ENCODE peak calls at places on chromosomes 7 and 10, in eight cellular contexts. Y is HCT116, E is sigmoid colon, P is kidney, J is PC-9, G is PC-3, I is dorsolateral prefrontal cortex, Z is heart right ventricle. U is an unnamed sample.

GRCh38 chr10:124521429-124521871 is 59.8 kb downstream of the LHPP start:
- DNase-seq in Y (no peak), E (peak), P (peak), J (no peak), G (no peak), I (peak), Z (no peak), U (no peak)

GRCh38 chr7:148385009-148385682 is 205.4 kb upstream of the C7orf33 start:
- DNase-seq in Y (no peak), E (no peak), P (no peak), J (no peak), G (no peak), I (peak), Z (no peak), U (no peak)

GRCh38 chr7:149727541-149728476 is 45.6 kb downstream of the ZNF467 start:
- DNase-seq in Y (no peak), E (peak), P (peak), J (peak), G (no peak), I (no peak), Z (no peak), U (no peak)

GRCh38 chr10:16105082-16105481 is 244.8 kb upstream of the MINDY3 start:
- DNase-seq in Y (no peak), E (no peak), P (no peak), J (no peak), G (peak), I (no peak), Z (no peak), U (no peak)

GRCh38 chr7:132865766-132866531 is 215.9 kb downstream of the CHCHD3 start:
- DNase-seq in Y (no peak), E (no peak), P (no peak), J (no peak), G (peak), I (no peak), Z (peak), U (no peak)

GRCh38 chr7:143126146-143126545 is 5.7 kb upstream of the PIP start:
- DNase-seq in Y (no peak), E (no peak), P (no peak), J (peak), G (peak), I (no peak), Z (no peak), U (no peak)

GRCh38 chr7:7176421-7177043 is 5.8 kb upstream of the C1GALT1 start:
- DNase-seq in Y (peak), E (no peak), P (no peak), J (peak), G (peak), I (no peak), Z (no peak), U (peak)

GRCh38 chr10:107244122-107244521 is 79.6 kb upstream of the SORCS1 start:
- DNase-seq in Y (no peak), E (no peak), P (no peak), J (no peak), G (no peak), I (no peak), Z (no peak), U (no peak)

GRCh38 chr10:73413528-73414229 is at the start of gene ANXA7:
- DNase-seq in Y (peak), E (peak), P (peak), J (peak), G (peak), I (peak), Z (peak), U (peak)

GRCh38 chr10:122481296-122482056 is 20.1 kb downstream of the HTRA1 start:
- DNase-seq in Y (no peak), E (no peak), P (no peak), J (no peak), G (no peak), I (no peak), Z (no peak), U (no peak)

GRCh38 chr10:122484276-122485060 is 23.1 kb downstream of the HTRA1 start:
- DNase-seq in Y (no peak), E (peak), P (no peak), J (no peak), G (no peak), I (no peak), Z (no peak), U (no peak)

GRCh38 chr10:122486396-122487080 is 25.2 kb downstream of the HTRA1 start:
- DNase-seq in Y (no peak), E (peak), P (no peak), J (no peak), G (no peak), I (no peak), Z (no peak), U (no peak)

GRCh38 chr10:122487231-122487765 is 25.9 kb downstream of the HTRA1 start:
- DNase-seq in Y (no peak), E (peak), P (no peak), J (no peak), G (no peak), I (peak), Z (no peak), U (peak)

DNA sequence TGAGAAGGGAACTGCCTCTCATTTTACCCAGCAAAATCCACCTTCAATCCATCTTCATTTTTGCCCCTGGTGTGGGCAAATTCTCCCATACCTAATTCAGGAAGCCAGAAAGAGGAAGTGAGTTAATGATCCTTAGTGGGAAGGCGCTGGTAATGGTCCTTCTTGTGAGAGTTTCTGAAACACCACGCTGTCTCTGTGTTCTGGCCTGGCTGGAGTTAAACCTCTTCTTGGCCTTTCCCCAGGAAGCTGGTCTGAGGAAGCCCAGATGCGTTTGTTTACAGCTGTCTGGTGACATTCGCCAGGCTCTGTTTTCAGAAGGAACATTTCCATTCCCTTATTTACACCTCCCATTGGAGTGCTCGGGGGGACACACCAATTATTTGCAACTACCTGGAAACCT is 24.3 kb downstream of the HTRA1 start:
- DNase-seq in Y (no peak), E (peak), P (no peak), J (no peak), G (no peak), I (no peak), Z (no peak), U (no peak)
- H3K27ac ChIP-seq in Y (no peak), E (peak), P (no peak), J (no peak), G (no peak), I (peak), Z (peak), U (peak)

GRCh38 chr7:101879565-101879964 is 62.1 kb downstream of the CUX1 start:
- DNase-seq in Y (no peak), E (no peak), P (no peak), J (no peak), G (no peak), I (no peak), Z (no peak), U (no peak)

GRCh38 chr7:101880536-101881443 is 63.4 kb downstream of the CUX1 start:
- DNase-seq in Y (no peak), E (no peak), P (no peak), J (peak), G (peak), I (no peak), Z (no peak), U (no peak)

GRCh38 chr7:101885597-101885955 is 68.2 kb downstream of the CUX1 start:
- DNase-seq in Y (no peak), E (peak), P (no peak), J (no peak), G (no peak), I (no peak), Z (no peak), U (no peak)

GRCh38 chr7:101884671-101885596 is 67.5 kb downstream of the CUX1 start:
- DNase-seq in Y (no peak), E (no peak), P (no peak), J (no peak), G (no peak), I (no peak), Z (no peak), U (peak)

GRCh38 chr7:101882595-101883564 is 65.5 kb downstream of the CUX1 start:
- DNase-seq in Y (peak), E (peak), P (peak), J (peak), G (peak), I (peak), Z (peak), U (peak)
- H3K4me3 ChIP-seq in Y (peak), E (no peak), P (no peak), J (peak), G (peak), I (peak), Z (no peak), U (no peak)

GRCh38 chr7:134514663-134515062 is 12.7 kb upstream of the AKR1B10 start:
- DNase-seq in Y (peak), E (no peak), P (no peak), J (peak), G (peak), I (no peak), Z (peak), U (no peak)
- H3K27ac ChIP-seq in Y (no peak), E (no peak), P (no peak), J (peak), G (peak), I (no peak), Z (no peak), U (no peak)

DNA sequence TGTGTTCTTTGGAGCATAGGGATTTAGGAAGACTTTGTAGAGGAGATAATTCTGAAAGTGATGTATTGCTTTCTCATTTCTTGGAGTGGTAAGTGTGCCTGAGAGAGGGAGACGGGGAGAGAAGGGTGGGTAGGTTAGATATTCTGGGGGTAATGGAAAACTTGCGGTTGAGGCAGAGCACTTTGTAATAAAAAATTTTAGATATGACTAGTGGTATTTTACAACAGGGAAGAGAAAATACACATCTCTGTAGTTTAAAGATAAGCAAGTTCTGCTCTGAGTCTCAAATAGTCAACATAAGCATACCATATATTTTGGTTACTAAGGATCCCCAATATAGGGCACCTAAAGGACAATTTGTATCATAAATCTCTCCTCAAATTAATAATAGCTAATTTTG is 6.6 kb downstream of the VPS50 start:
- DNase-seq in Y (no peak), E (no peak), P (no peak), J (no peak), G (no peak), I (no peak), Z (no peak), U (no peak)
- H3K4me3 ChIP-seq in Y (no peak), E (no peak), P (peak), J (no peak), G (no peak), I (no peak), Z (no peak), U (no peak)

GRCh38 chr7:150784120-150784736 is 15.9 kb downstream of the TMEM176B start:
- DNase-seq in Y (no peak), E (no peak), P (no peak), J (no peak), G (no peak), I (no peak), Z (no peak), U (peak)
- H3K27ac ChIP-seq in Y (no peak), E (peak), P (peak), J (no peak), G (no peak), I (no peak), Z (peak), U (peak)

DNA sequence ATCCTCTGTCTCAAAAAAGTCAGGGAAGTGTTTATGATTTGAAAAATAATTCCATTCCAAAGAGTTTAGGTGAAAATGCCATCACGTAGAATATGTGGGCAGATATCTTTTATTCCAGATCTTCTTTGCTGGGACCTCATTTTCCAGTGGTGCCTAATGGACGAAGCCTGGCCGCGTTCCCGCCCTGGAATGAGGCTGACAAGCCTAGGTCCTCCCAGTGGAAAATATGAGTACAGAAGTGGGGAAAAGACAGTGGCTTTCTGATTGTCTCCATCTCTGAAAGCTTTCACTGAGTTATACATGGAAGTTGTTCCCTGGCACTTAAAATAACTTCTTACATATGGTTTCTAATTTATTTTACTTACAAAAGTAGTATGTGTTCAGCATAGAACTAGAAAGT is 139.4 kb downstream of the TACC2 start:
- DNase-seq in Y (no peak), E (peak), P (no peak), J (no peak), G (no peak), I (no peak), Z (peak), U (no peak)
- H3K4me3 ChIP-seq in Y (no peak), E (peak), P (no peak), J (no peak), G (peak), I (no peak), Z (peak), U (no peak)

GRCh38 chr10:24762161-24762924 is 38.7 kb upstream of the ARHGAP21 start:
- DNase-seq in Y (no peak), E (no peak), P (no peak), J (peak), G (peak), I (no peak), Z (no peak), U (no peak)
- H3K27ac ChIP-seq in Y (no peak), E (no peak), P (no peak), J (peak), G (no peak), I (no peak), Z (no peak), U (no peak)

GRCh38 chr7:108144931-108145330 is 14.8 kb upstream of the LAMB4 start:
- DNase-seq in Y (no peak), E (no peak), P (no peak), J (no peak), G (no peak), I (no peak), Z (no peak), U (no peak)

GRCh38 chr7:108143658-108144420 is 13.7 kb upstream of the LAMB4 start:
- DNase-seq in Y (no peak), E (no peak), P (no peak), J (no peak), G (no peak), I (no peak), Z (no peak), U (no peak)

GRCh38 chr7:108147031-108147563 is 16.9 kb upstream of the LAMB4 start:
- DNase-seq in Y (no peak), E (no peak), P (no peak), J (no peak), G (no peak), I (no peak), Z (no peak), U (no peak)

GRCh38 chr7:108145401-108145800 is 15.2 kb upstream of the LAMB4 start:
- DNase-seq in Y (no peak), E (no peak), P (no peak), J (no peak), G (no peak), I (no peak), Z (no peak), U (no peak)

GRCh38 chr7:108146070-108146842 is 16.1 kb upstream of the LAMB4 start:
- DNase-seq in Y (peak), E (peak), P (peak), J (peak), G (peak), I (peak), Z (peak), U (peak)
- H3K4me3 ChIP-seq in Y (peak), E (peak), P (peak), J (no peak), G (peak), I (peak), Z (no peak), U (no peak)

GRCh38 chr7:2109251-2109935 is 123.4 kb downstream of the MAD1L1 start:
- DNase-seq in Y (no peak), E (no peak), P (peak), J (no peak), G (no peak), I (no peak), Z (no peak), U (no peak)
- H3K27ac ChIP-seq in Y (peak), E (no peak), P (peak), J (no peak), G (peak), I (peak), Z (no peak), U (peak)

GRCh38 chr7:19015066-19015465 is 102.4 kb downstream of the TWIST1 start:
- DNase-seq in Y (no peak), E (no peak), P (no peak), J (peak), G (no peak), I (no peak), Z (no peak), U (no peak)

GRCh38 chr7:19011212-19011611 is 106.2 kb downstream of the TWIST1 start:
- DNase-seq in Y (no peak), E (no peak), P (no peak), J (no peak), G (no peak), I (no peak), Z (no peak), U (no peak)

GRCh38 chr7:19009936-19010280 is 107.5 kb downstream of the TWIST1 start:
- DNase-seq in Y (no peak), E (no peak), P (no peak), J (peak), G (peak), I (no peak), Z (no peak), U (no peak)

DNA sequence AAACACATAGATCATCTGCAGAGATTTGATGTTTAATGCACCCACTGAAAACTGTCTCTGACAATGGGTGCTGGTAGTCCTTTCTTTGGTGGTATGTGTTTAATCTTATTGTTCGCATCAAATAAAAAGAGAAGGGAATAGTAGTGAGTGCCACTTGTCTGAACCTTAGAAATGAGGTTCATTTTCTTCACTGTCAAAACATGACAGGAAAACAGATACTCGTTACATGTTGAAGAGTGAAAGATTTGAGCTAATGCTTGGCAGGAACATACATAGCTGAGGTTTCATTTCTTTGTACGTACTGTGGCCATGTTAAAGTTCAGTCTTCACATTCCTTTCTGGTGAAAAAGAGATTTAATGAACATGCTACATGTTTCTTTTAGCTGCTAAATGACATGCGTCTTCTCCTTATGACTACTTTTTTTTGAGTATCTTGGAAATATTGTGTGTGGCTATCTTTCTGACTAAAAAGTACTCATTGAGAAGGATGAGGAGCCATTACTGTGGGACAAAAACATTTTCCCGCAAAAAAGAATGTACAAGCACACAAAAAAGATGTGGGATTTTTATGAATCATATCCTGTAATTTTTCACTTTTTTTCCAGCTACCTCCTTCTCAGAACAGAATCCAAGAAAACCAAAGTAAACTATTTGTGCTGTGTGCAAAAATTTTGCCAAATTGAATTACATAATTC is 108.0 kb downstream of the TWIST1 start:
- DNase-seq in Y (no peak), E (no peak), P (no peak), J (no peak), G (peak), I (no peak), Z (no peak), U (no peak)
- H3K4me3 ChIP-seq in Y (no peak), E (no peak), P (no peak), J (no peak), G (no peak), I (no peak), Z (no peak), U (no peak)